ENCODE peak calls at places on chromosome 13, in ten cellular contexts. M is endodermal cell; I is small intestine; P is hepatocyte; C is CD8-positive, alpha-beta T cell; V is left ventricle myocardium inferior; W is colonic mucosa; Y is right lobe of liver; Z is tibial artery; H is right atrium auricular region. R is an unnamed sample. For H3K4me1, the result is how much of the 10 kb centered on the place peaks cover.

GRCh38 chr13:31885994-31886393 is 145.6 kb upstream of the FRY start:
- DNase-seq in M (no peak), P (no peak), I (no peak), W (no peak), C (no peak), Y (no peak), H (no peak), V (no peak), Z (no peak), R (peak)

GRCh38 chr13:63044617-63045016 is 1629.0 kb upstream of the PCDH20 start:
- DNase-seq in P (no peak), Z (no peak), H (no peak), I (no peak), Y (no peak), C (no peak), W (no peak), M (no peak), V (no peak), R (no peak)

GRCh38 chr13:74771964-74772363 is 637.8 kb upstream of the KLF12 start:
- DNase-seq in H (no peak), Z (no peak), I (no peak), P (no peak), C (no peak), W (no peak), M (no peak), V (no peak), Y (no peak), R (peak)

GRCh38 chr13:74145249-74145970 is 11.2 kb upstream of the KLF12 start:
- DNase-seq in V (no peak), M (no peak), W (no peak), Y (no peak), P (peak), C (no peak), H (no peak), Z (no peak), I (no peak), R (no peak)

GRCh38 chr13:73412933-73413332 is 354.1 kb downstream of the KLF5 start:
- DNase-seq in Z (no peak), W (no peak), P (no peak), Y (no peak), M (no peak), V (no peak), I (no peak), C (no peak), H (no peak), R (no peak)

GRCh38 chr13:59747529-59747928 is 416.2 kb downstream of the DIAPH3 start:
- DNase-seq in I (no peak), W (no peak), Y (no peak), M (no peak), V (no peak), Z (no peak), H (no peak), C (no peak), P (no peak), R (no peak)

GRCh38 chr13:32323912-32324311 is 8.6 kb downstream of the BRCA2 start:
- DNase-seq in Y (no peak), H (no peak), Z (no peak), M (no peak), I (no peak), W (no peak), C (no peak), V (no peak), P (no peak), R (peak)

GRCh38 chr13:93413972-93414717 is 187.5 kb downstream of the GPC6 start:
- DNase-seq in W (no peak), M (no peak), C (no peak), Y (no peak), Z (no peak), H (no peak), V (no peak), I (no peak), P (no peak), R (no peak)

GRCh38 chr13:51619614-51620013 is 35.4 kb downstream of the WDFY2 start:
- DNase-seq in M (no peak), W (no peak), C (no peak), V (no peak), Y (no peak), Z (no peak), P (no peak), H (no peak), I (no peak), R (no peak)

GRCh38 chr13:110006304-110006703 is 219.9 kb upstream of the IRS2 start:
- DNase-seq in Y (peak), H (no peak), P (no peak), I (no peak), Z (no peak), W (no peak), V (no peak), C (no peak), M (no peak), R (peak)

GRCh38 chr13:90867336-90867683 is 480.2 kb upstream of the MIR17HG start:
- DNase-seq in C (no peak), Z (peak), P (peak), H (peak), I (peak), V (peak), M (peak), W (peak), Y (peak), R (peak)

GRCh38 chr13:51585234-51585672 is 991 bp downstream of the WDFY2 start:
- DNase-seq in W (no peak), Z (no peak), C (no peak), H (no peak), Y (no peak), I (no peak), M (no peak), P (no peak), V (no peak), R (peak)

GRCh38 chr13:109914111-109914510 is 127.7 kb upstream of the IRS2 start:
- DNase-seq in C (no peak), M (no peak), V (no peak), I (no peak), W (no peak), Z (no peak), P (no peak), Y (no peak), H (no peak), R (no peak)

GRCh38 chr13:34349091-34349722 is 531.3 kb downstream of the RFC3 start:
- DNase-seq in C (no peak), P (peak), Y (no peak), I (no peak), Z (peak), M (no peak), W (peak), V (peak), H (no peak), R (no peak)

GRCh38 chr13:43270043-43270830 is 246.9 kb downstream of the DNAJC15 start:
- DNase-seq in M (no peak), W (no peak), P (no peak), H (no peak), Z (no peak), Y (no peak), C (no peak), I (no peak), V (no peak), R (no peak)

GRCh38 chr13:41700790-41701310 is 243.5 kb downstream of the RGCC start:
- DNase-seq in V (no peak), H (no peak), Z (no peak), M (no peak), P (peak), C (no peak), W (no peak), Y (no peak), I (no peak), R (peak)

DNA sequence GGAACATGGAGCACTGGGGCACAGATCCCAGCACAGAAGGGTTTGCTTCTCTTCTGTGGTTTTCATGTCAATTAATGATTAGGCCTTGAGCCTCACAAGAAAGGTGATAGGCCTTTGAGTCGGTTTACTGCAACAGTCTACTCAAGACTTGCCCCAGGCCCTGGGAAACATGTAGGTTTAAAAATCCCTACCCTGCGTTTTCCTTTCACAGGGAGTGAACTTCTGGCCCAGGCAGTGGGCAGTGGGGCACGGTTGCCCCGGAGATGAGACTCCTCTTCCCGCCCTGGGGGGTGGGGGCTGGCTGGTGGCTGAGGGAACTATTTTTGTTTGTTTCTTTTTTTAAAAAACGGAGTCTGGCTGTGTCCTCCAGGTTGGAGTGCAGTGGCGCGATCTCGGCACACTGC is 597 bp upstream of the SPATA13 start:
- DNase-seq in H (no peak), P (no peak), V (no peak), C (no peak), Y (peak), Z (no peak), M (peak), W (no peak), I (peak), R (no peak)
- H3K4me3 ChIP-seq in H (peak), P (peak), V (peak), C (peak), Y (peak), Z (peak), M (peak), W (peak), I (no peak), R (peak)

DNA sequence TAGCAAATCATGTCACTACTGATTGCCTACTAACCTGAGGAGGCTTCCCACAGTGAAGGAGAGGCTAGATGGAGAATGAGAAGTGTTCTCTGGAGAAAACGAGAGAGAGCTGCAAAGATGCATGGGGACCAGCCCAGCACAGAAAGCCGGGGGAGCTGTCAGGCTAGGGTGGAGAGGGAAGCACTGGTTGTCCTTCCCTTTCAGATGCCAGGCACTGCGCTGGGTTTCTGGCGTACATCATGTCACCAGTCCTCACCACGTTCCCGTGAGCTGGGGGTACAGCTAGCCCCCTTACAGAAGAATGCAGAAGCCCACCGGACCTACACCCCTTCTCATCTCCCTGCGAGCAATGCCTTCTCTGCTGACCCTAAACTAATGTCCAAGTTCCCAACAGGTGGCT is 86.0 kb downstream of the STK24 start:
- DNase-seq in W (no peak), V (no peak), C (no peak), I (no peak), P (no peak), Z (no peak), Y (no peak), H (no peak), M (peak), R (no peak)
- H3K4me1 ChIP-seq in W (under half), V (half or more), C (under half), I (under half), P (under half), Z (under half), Y (under half), H (half or more), M (under half), R (under half)

DNA sequence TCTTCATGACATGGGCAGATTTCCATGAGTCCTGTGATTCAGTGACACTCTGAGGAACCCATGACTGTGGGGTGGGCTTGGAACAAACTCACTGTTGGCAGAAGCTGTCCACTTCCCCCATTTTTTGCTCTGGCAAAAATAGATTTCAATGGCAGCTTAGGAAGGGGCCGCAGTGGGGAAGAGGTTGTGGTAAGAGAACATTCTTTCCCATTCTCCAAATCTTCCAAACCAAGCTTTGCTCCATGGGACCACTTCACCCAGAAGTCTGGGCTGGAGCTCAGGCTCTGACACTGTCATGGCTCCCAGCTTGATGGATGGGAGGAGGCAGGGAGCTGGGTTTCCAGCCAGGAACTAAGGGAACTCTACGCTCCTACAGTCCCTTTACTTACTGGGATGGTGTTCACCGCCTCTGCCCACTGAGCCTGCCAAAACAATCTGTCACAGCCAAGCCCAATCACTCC is 24.9 kb upstream of the MEDAG start:
- DNase-seq in Z (peak), M (no peak), W (no peak), C (no peak), V (peak), H (peak), Y (no peak), P (no peak), I (no peak), R (no peak)
- H3K27ac ChIP-seq in Z (peak), M (no peak), W (peak), C (no peak), V (peak), H (peak), Y (no peak), P (peak), I (peak), R (no peak)

GRCh38 chr13:36673838-36674326 is at the start of gene SERTM1:
- DNase-seq in V (peak), Y (no peak), P (peak), M (peak), I (no peak), Z (no peak), H (no peak), W (no peak), C (no peak), R (peak)

GRCh38 chr13:36675213-36675536 is 1.4 kb downstream of the SERTM1 start:
- DNase-seq in Y (no peak), V (no peak), I (no peak), H (no peak), W (no peak), P (no peak), M (no peak), C (no peak), Z (no peak), R (no peak)

GRCh38 chr13:36674337-36675212 is 755 bp downstream of the SERTM1 start:
- DNase-seq in C (no peak), W (no peak), H (no peak), M (peak), Z (no peak), P (no peak), I (no peak), V (no peak), Y (no peak), R (no peak)

DNA sequence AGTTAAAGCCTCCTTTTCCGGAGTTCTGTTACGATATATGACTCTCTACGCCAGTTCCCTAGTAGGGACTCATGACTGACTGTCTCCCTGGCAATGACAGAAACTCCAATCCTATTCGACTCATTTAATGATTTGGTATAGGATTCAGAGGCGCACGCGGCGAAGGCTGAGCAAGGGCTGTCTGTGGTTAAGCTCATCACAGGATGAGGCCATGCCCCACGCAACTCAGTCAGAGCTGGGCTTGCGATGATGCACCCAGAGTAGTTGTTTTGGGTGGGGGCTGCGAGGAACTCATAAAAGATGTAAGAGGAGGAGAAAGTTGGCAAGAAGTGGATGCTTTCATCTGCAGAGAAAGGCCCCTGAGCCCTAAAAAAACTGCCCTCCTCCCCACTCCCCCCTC is 468 bp upstream of the SERTM1 start:
- DNase-seq in W (no peak), C (no peak), H (no peak), M (no peak), Y (no peak), I (no peak), V (no peak), Z (no peak), P (no peak), R (no peak)
- H3K4me3 ChIP-seq in W (no peak), C (no peak), H (no peak), M (peak), Y (no peak), I (no peak), V (peak), Z (no peak), P (no peak), R (peak)

R was measured in cardiac muscle cell.